ENCODE peak calls at places on chromosomes 12 and 14, in six cellular contexts. G is NCI-H1092; B is astrocyte of the spinal cord; K is epithelial cell of proximal tubule; J is LHCN-M2; Y is stimulated activated naive CD4-positive, alpha-beta T cell. M is an unnamed sample.

GRCh38 chr14:101947577-101947903 is 16.8 kb upstream of the DYNC1H1 start:
- DNase-seq in Y (no peak), K (no peak), G (no peak), J (no peak), B (no peak), M (no peak)

GRCh38 chr12:116266220-116266619 is 11.3 kb downstream of the MED13L start:
- DNase-seq in B (peak), J (peak), K (no peak), Y (no peak), G (no peak), M (no peak)

GRCh38 chr12:121718653-121719239 is 6.2 kb downstream of the TMEM120B start:
- DNase-seq in K (no peak), B (no peak), G (no peak), J (no peak), Y (no peak), M (no peak)

GRCh38 chr12:124752437-124753229 is 111.0 kb downstream of the SCARB1 start:
- DNase-seq in B (no peak), J (peak), K (peak), Y (no peak), G (no peak), M (no peak)

GRCh38 chr12:130577348-130577747 is 138.8 kb downstream of the RIMBP2 start:
- DNase-seq in Y (no peak), B (no peak), K (no peak), J (no peak), G (no peak), M (no peak)

GRCh38 chr12:106030210-106031175 is 108.3 kb downstream of the NUAK1 start:
- DNase-seq in J (peak), G (no peak), K (no peak), Y (no peak), B (peak), M (no peak)

GRCh38 chr12:98578821-98579220 is 14.7 kb upstream of the SLC25A3 start:
- DNase-seq in Y (no peak), J (no peak), G (no peak), K (no peak), B (peak), M (no peak)

GRCh38 chr12:53984901-53985357 is at the start of gene HOXC10:
- DNase-seq in G (peak), K (peak), Y (peak), J (peak), B (peak), M (peak)

GRCh38 chr14:45790293-45790692 is 537.3 kb upstream of the MIS18BP1 start:
- DNase-seq in K (no peak), B (no peak), G (no peak), Y (no peak), J (no peak), M (no peak)

GRCh38 chr12:107165581-107165980 is 72.2 kb upstream of the CRY1 start:
- DNase-seq in B (no peak), K (peak), J (no peak), Y (no peak), G (no peak), M (no peak)

GRCh38 chr14:104878582-104878981 is 13.5 kb downstream of the CEP170B start:
- DNase-seq in J (peak), K (no peak), Y (no peak), G (no peak), B (no peak), M (no peak)

GRCh38 chr14:61527325-61528100 is 167.8 kb upstream of the HIF1A start:
- DNase-seq in Y (no peak), K (no peak), B (peak), G (no peak), J (peak), M (no peak)

GRCh38 chr14:103625361-103626095 is 3.5 kb upstream of the KLC1 start:
- DNase-seq in B (no peak), J (no peak), Y (peak), G (no peak), K (no peak), M (peak)

GRCh38 chr12:65818454-65819382 is 5.6 kb upstream of the HMGA2 start:
- DNase-seq in B (peak), Y (no peak), G (no peak), J (no peak), K (no peak), M (no peak)

GRCh38 chr12:14238224-14238792 is 127.2 kb upstream of the ATF7IP start:
- DNase-seq in G (no peak), Y (no peak), J (no peak), B (peak), K (no peak), M (no peak)